ENCODE peak calls at places on chromosome 15, in six cellular contexts. U is lung, Q is WERI-Rb-1, O is stomach, Y is cardiac muscle cell, T is pancreas. A is an unnamed sample.

GRCh38 chr15:57481038-57481705 is 104.9 kb downstream of the CGNL1 start:
- DNase-seq in U (no peak), Q (no peak), O (no peak), Y (no peak), T (no peak), A (no peak)

GRCh38 chr15:78201281-78202190 is 32.8 kb downstream of the ACSBG1 start:
- DNase-seq in U (peak; percentile 23), Q (no peak), O (peak; percentile 17), Y (no peak), T (no peak), A (peak; percentile 10)

GRCh38 chr15:58932791-58933310 is 628 bp downstream of the SLTM start:
- DNase-seq in U (no peak), Q (no peak), O (peak; percentile 54), Y (peak; percentile 48), T (peak; percentile 41), A (no peak)

GRCh38 chr15:101852356-101852755 is 40.4 kb downstream of the OR4F15 start:
- DNase-seq in U (no peak), Q (no peak), O (no peak), Y (no peak), T (no peak), A (no peak)

GRCh38 chr15:68789921-68790575 is 30.6 kb downstream of the ANP32A start:
- DNase-seq in U (no peak), Q (peak; percentile 83), O (no peak), Y (peak; percentile 58), T (no peak), A (no peak)

GRCh38 chr15:88202231-88202630 is 54.3 kb downstream of the NTRK3 start:
- DNase-seq in U (no peak), Q (no peak), O (no peak), Y (peak; percentile 3), T (no peak), A (no peak)

GRCh38 chr15:81209635-81210034 is 13.0 kb downstream of the IL16 start:
- DNase-seq in U (no peak), Q (no peak), O (no peak), Y (no peak), T (no peak), A (no peak)

GRCh38 chr15:76994001-76994400 is 925 bp upstream of the PSTPIP1 start:
- DNase-seq in U (no peak), Q (no peak), O (peak; percentile 44), Y (no peak), T (peak; percentile 17), A (no peak)

GRCh38 chr15:78937132-78937739 is 7.6 kb downstream of the CTSH start:
- DNase-seq in U (no peak), Q (no peak), O (no peak), Y (peak; percentile 86), T (no peak), A (no peak)

GRCh38 chr15:75723847-75724660 is 11.4 kb upstream of the CSPG4 start:
- DNase-seq in U (peak; percentile 81), Q (peak; percentile 43), O (peak; percentile 89), Y (peak; percentile 97), T (peak; percentile 84), A (peak; percentile 88)

GRCh38 chr15:74963213-74963612 is 6.6 kb upstream of the RPP25 start:
- DNase-seq in U (no peak), Q (no peak), O (no peak), Y (no peak), T (no peak), A (no peak)

GRCh38 chr15:41203395-41203794 is 27.2 kb downstream of the EXD1 start:
- DNase-seq in U (no peak), Q (no peak), O (no peak), Y (no peak), T (no peak), A (no peak)

GRCh38 chr15:72318408-72318942 is 1.5 kb downstream of the CELF6 start:
- DNase-seq in U (no peak), Q (peak; percentile 70), O (no peak), Y (no peak), T (no peak), A (no peak)

GRCh38 chr15:57284535-57284934 is 91.8 kb upstream of the CGNL1 start:
- DNase-seq in U (no peak), Q (no peak), O (no peak), Y (no peak), T (no peak), A (no peak)

GRCh38 chr15:82810061-82810862 is 834 bp downstream of the WHAMM start:
- DNase-seq in U (no peak), Q (peak; percentile 30), O (peak; percentile 58), Y (peak; percentile 77), T (peak; percentile 31), A (peak; percentile 25)

GRCh38 chr15:34808016-34808415 is 12.7 kb upstream of the ACTC1 start:
- DNase-seq in U (no peak), Q (no peak), O (no peak), Y (no peak), T (no peak), A (no peak)

GRCh38 chr15:85639752-85640381 is 154.9 kb downstream of the KLHL25 start:
- DNase-seq in U (no peak), Q (no peak), O (no peak), Y (peak; percentile 50), T (no peak), A (no peak)

GRCh38 chr15:82698711-82699345 is 10.8 kb downstream of the AP3B2 start:
- DNase-seq in U (no peak), Q (no peak), O (no peak), Y (no peak), T (no peak), A (no peak)

GRCh38 chr15:71951134-71951533 is 140.8 kb downstream of the NR2E3 start:
- DNase-seq in U (no peak), Q (no peak), O (no peak), Y (peak; percentile 39), T (no peak), A (no peak)

GRCh38 chr15:68993276-68993675 is 21.2 kb upstream of the NOX5 start:
- DNase-seq in U (peak; percentile 9), Q (no peak), O (no peak), Y (no peak), T (no peak), A (no peak)

GRCh38 chr15:88664151-88664778 is 25.4 kb downstream of the ISG20 start:
- DNase-seq in U (no peak), Q (no peak), O (peak; percentile 43), Y (peak; percentile 38), T (no peak), A (no peak)

GRCh38 chr15:66896611-66897010 is 168.8 kb upstream of the SMAD3 start:
- DNase-seq in U (no peak), Q (no peak), O (no peak), Y (no peak), T (no peak), A (no peak)

GRCh38 chr15:48719668-48720067 is 74.2 kb upstream of the FBN1 start:
- DNase-seq in U (no peak), Q (no peak), O (no peak), Y (no peak), T (no peak), A (no peak)

GRCh38 chr15:80228959-80229610 is 22.9 kb downstream of the CTXND1 start:
- DNase-seq in U (peak; percentile 46), Q (no peak), O (no peak), Y (peak; percentile 56), T (no peak), A (no peak)

DNA sequence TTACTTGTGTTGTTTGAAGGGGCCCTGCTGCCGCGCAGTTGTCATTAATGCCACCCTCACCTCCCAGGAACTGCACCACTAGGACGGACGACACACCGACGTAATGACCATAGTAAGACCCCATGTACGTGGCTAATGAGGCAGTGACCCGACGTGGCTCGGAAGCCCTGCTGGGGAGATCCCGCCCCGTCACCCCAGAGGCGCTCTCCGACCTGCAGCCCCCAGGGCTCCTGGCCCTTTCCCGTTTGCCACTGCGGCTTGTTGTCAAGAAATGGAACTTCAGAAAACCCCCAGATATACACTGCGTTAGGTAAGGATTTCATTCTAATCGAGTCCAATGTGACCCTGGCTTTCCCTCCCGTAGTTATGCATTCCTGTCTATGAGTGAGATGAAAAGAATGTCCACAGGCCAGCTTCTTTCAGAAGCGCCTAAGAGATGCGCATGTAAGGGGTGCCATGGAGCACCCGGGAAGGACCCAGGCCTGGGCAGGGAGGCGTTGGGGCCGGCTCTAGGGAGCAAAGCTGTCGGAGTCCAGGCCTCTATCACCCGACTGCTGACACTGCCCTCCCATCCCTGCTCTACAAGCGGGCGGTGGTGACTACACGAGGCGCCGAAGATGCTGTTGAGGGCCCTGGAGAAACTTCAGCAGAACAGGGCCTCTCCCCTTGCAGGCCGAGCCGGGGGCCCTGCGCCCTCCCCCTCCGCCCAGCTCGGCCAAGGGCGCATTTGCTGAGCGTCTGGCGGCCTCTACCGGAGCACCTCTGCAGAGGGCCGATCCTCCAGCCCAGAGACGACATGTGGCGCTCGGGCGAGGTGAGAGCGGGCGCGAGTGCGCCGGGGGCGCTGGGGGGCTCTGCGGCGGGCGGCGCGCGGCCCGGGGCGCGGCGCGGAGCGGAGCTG is at the start of gene GABRA5:
- DNase-seq in U (no peak), Q (peak; percentile 76), O (no peak), Y (peak; percentile 7), T (no peak), A (no peak)
- TF ChIP-seq CTCF in U (no peak), Q (peak; percentile 83), O (no peak), Y (no peak), T (no peak), A (no peak)

GRCh38 chr15:61038387-61038786 is 190.7 kb downstream of the RORA start:
- DNase-seq in U (no peak), Q (no peak), O (no peak), Y (peak; percentile 68), T (no peak), A (peak; percentile 31)
- H3K27ac ChIP-seq in U (no peak overlapping the region), Q (no peak overlapping the region), O (no peak overlapping the region), Y (no peak overlapping the region), T (no peak overlapping the region), A (no peak overlapping the region)

GRCh38 chr15:100671858-100672543 is 69.6 kb downstream of the ASB7 start:
- DNase-seq in U (no peak), Q (peak; percentile 23), O (no peak), Y (peak; percentile 68), T (no peak), A (no peak)
- TF ChIP-seq CTCF in U (no peak), Q (peak; percentile 73), O (peak; percentile 23), Y (peak; percentile 62), T (peak; percentile 21), A (no peak)

DNA sequence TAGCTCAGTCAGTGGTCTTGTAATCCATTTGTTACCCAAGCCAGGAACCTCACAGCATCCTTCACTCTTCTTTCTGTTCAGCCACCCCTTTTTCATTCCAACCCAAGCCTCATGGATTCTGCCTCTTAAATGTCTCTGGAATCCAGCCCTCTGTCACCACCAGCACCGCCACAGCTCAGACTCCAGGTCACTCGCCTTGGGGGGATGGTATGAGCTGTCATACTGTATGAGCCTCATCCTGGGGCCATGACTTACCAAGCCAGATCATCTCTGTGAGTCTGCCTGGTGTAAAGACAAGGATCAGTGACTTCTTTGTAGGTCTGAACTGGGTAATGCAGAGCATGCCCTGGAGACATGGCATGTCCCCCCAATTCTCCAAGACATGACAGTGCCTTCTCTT is 79.6 kb downstream of the PGPEP1L start:
- DNase-seq in U (no peak), Q (peak; percentile 10), O (no peak), Y (no peak), T (no peak), A (no peak)
- H3K27ac ChIP-seq in U (no peak overlapping the region), Q (no peak overlapping the region), O (peak overlapping the region; percentile 39), Y (no peak overlapping the region), T (no peak overlapping the region), A (no peak overlapping the region)

GRCh38 chr15:60591491-60592385 is 112.8 kb upstream of the ICE2 start:
- DNase-seq in U (peak; percentile 46), Q (no peak), O (peak; percentile 34), Y (peak; percentile 16), T (peak; percentile 62), A (peak; percentile 36)
- TF ChIP-seq CTCF in U (no peak), Q (no peak), O (no peak), Y (no peak), T (no peak), A (no peak)